ENCODE peak calls at places on chromosomes 2 and 18, in ten cellular contexts. One of them, this sample, is unnamed.

GRCh38 chr18:46917808-46918600 is 602 bp downstream of the KATNAL2 start:
- DNase-seq in nephron progenitor cell: peak
- DNase-seq in PC-9: peak
- DNase-seq in astrocyte of the cerebellum: no peak
- DNase-seq in fibroblast of pulmonary artery: peak
- DNase-seq in CD4-positive, alpha-beta T cell: no peak
- DNase-seq in choroid plexus epithelial cell: peak
- DNase-seq in cardiac muscle cell: peak
- DNase-seq in NB4: peak
- DNase-seq in GM20000: peak
- DNase-seq in this sample: peak

GRCh38 chr2:220147186-220147585 is 519.8 kb downstream of the SLC4A3 start:
- DNase-seq in nephron progenitor cell: no peak
- DNase-seq in PC-9: no peak
- DNase-seq in astrocyte of the cerebellum: peak
- DNase-seq in fibroblast of pulmonary artery: peak
- DNase-seq in CD4-positive, alpha-beta T cell: no peak
- DNase-seq in choroid plexus epithelial cell: peak
- DNase-seq in cardiac muscle cell: no peak
- DNase-seq in NB4: no peak
- DNase-seq in GM20000: no peak
- DNase-seq in this sample: no peak

GRCh38 chr2:8989536-8990079 is 13.9 kb downstream of the MBOAT2 start:
- DNase-seq in nephron progenitor cell: no peak
- DNase-seq in PC-9: no peak
- DNase-seq in astrocyte of the cerebellum: no peak
- DNase-seq in fibroblast of pulmonary artery: no peak
- DNase-seq in CD4-positive, alpha-beta T cell: no peak
- DNase-seq in choroid plexus epithelial cell: no peak
- DNase-seq in cardiac muscle cell: no peak
- DNase-seq in NB4: no peak
- DNase-seq in GM20000: no peak
- DNase-seq in this sample: no peak

GRCh38 chr2:39620067-39620466 is 45.6 kb upstream of the TMEM178A start:
- DNase-seq in nephron progenitor cell: no peak
- DNase-seq in PC-9: peak
- DNase-seq in astrocyte of the cerebellum: peak
- DNase-seq in fibroblast of pulmonary artery: peak
- DNase-seq in CD4-positive, alpha-beta T cell: no peak
- DNase-seq in choroid plexus epithelial cell: peak
- DNase-seq in cardiac muscle cell: peak
- DNase-seq in NB4: peak
- DNase-seq in GM20000: no peak
- DNase-seq in this sample: no peak

GRCh38 chr2:192059226-192059625 is 135.5 kb downstream of the TMEFF2 start:
- DNase-seq in nephron progenitor cell: no peak
- DNase-seq in PC-9: no peak
- DNase-seq in astrocyte of the cerebellum: no peak
- DNase-seq in fibroblast of pulmonary artery: no peak
- DNase-seq in CD4-positive, alpha-beta T cell: no peak
- DNase-seq in choroid plexus epithelial cell: no peak
- DNase-seq in cardiac muscle cell: no peak
- DNase-seq in NB4: no peak
- DNase-seq in GM20000: no peak
- DNase-seq in this sample: no peak

GRCh38 chr2:207635468-207636200 is 10.4 kb upstream of the METTL21A start:
- DNase-seq in nephron progenitor cell: no peak
- DNase-seq in PC-9: no peak
- DNase-seq in astrocyte of the cerebellum: no peak
- DNase-seq in fibroblast of pulmonary artery: no peak
- DNase-seq in CD4-positive, alpha-beta T cell: no peak
- DNase-seq in choroid plexus epithelial cell: peak
- DNase-seq in cardiac muscle cell: peak
- DNase-seq in NB4: no peak
- DNase-seq in GM20000: no peak
- DNase-seq in this sample: no peak

GRCh38 chr2:33570681-33571080 is 28.4 kb downstream of the FAM98A start:
- DNase-seq in nephron progenitor cell: no peak
- DNase-seq in PC-9: no peak
- DNase-seq in astrocyte of the cerebellum: no peak
- DNase-seq in fibroblast of pulmonary artery: no peak
- DNase-seq in CD4-positive, alpha-beta T cell: no peak
- DNase-seq in choroid plexus epithelial cell: no peak
- DNase-seq in cardiac muscle cell: no peak
- DNase-seq in NB4: no peak
- DNase-seq in GM20000: no peak
- DNase-seq in this sample: no peak

GRCh38 chr2:206343816-206344215 is 69.4 kb downstream of the ZDBF2 start:
- DNase-seq in nephron progenitor cell: no peak
- DNase-seq in PC-9: no peak
- DNase-seq in astrocyte of the cerebellum: no peak
- DNase-seq in fibroblast of pulmonary artery: no peak
- DNase-seq in CD4-positive, alpha-beta T cell: no peak
- DNase-seq in choroid plexus epithelial cell: no peak
- DNase-seq in cardiac muscle cell: no peak
- DNase-seq in NB4: no peak
- DNase-seq in GM20000: no peak
- DNase-seq in this sample: no peak

GRCh38 chr2:152622228-152622627 is 95.0 kb downstream of the PRPF40A start:
- DNase-seq in nephron progenitor cell: no peak
- DNase-seq in PC-9: no peak
- DNase-seq in astrocyte of the cerebellum: peak
- DNase-seq in fibroblast of pulmonary artery: no peak
- DNase-seq in CD4-positive, alpha-beta T cell: no peak
- DNase-seq in choroid plexus epithelial cell: no peak
- DNase-seq in cardiac muscle cell: no peak
- DNase-seq in NB4: no peak
- DNase-seq in GM20000: no peak
- DNase-seq in this sample: no peak

DNA sequence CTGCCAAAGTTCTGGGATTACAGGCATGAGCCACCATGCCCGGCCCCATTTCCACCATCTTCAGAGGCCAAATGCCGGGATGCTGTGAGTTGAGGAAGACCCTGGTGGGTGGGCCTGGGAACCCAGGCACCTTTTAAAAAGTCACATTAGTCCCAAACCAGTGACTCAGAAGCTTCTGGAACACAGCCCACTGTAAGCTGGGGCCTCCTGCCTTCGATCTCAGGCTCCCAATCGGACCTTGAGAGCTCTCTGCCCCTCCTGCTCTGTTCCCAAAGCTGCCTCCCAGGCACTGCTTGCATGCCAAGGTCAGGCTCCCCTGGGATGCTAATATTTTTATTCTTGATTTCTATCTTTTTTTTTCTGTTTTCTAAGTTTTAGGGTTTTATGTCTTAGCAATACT is 4.2 kb downstream of the ADCY3 start:
- DNase-seq in nephron progenitor cell: no peak
- DNase-seq in PC-9: no peak
- DNase-seq in astrocyte of the cerebellum: no peak
- DNase-seq in fibroblast of pulmonary artery: peak
- DNase-seq in CD4-positive, alpha-beta T cell: no peak
- DNase-seq in choroid plexus epithelial cell: no peak
- DNase-seq in cardiac muscle cell: peak
- DNase-seq in NB4: no peak
- DNase-seq in GM20000: no peak
- DNase-seq in this sample: no peak
- TF ChIP-seq CTCF in nephron progenitor cell: no peak
- TF ChIP-seq CTCF in PC-9: no peak
- TF ChIP-seq CTCF in astrocyte of the cerebellum: no peak
- TF ChIP-seq CTCF in fibroblast of pulmonary artery: no peak
- TF ChIP-seq CTCF in CD4-positive, alpha-beta T cell: no peak
- TF ChIP-seq CTCF in choroid plexus epithelial cell: no peak
- TF ChIP-seq CTCF in cardiac muscle cell: no peak
- TF ChIP-seq CTCF in NB4: no peak
- TF ChIP-seq CTCF in GM20000: no peak
- TF ChIP-seq CTCF in this sample: no peak

GRCh38 chr18:58140366-58141325 is 96.6 kb downstream of the NEDD4L start:
- DNase-seq in nephron progenitor cell: no peak
- DNase-seq in PC-9: no peak
- DNase-seq in astrocyte of the cerebellum: no peak
- DNase-seq in fibroblast of pulmonary artery: no peak
- DNase-seq in CD4-positive, alpha-beta T cell: no peak
- DNase-seq in choroid plexus epithelial cell: no peak
- DNase-seq in cardiac muscle cell: no peak
- DNase-seq in NB4: no peak
- DNase-seq in GM20000: no peak
- DNase-seq in this sample: no peak
- TF ChIP-seq CTCF in nephron progenitor cell: no peak
- TF ChIP-seq CTCF in PC-9: no peak
- TF ChIP-seq CTCF in astrocyte of the cerebellum: no peak
- TF ChIP-seq CTCF in fibroblast of pulmonary artery: no peak
- TF ChIP-seq CTCF in CD4-positive, alpha-beta T cell: no peak
- TF ChIP-seq CTCF in choroid plexus epithelial cell: no peak
- TF ChIP-seq CTCF in cardiac muscle cell: no peak
- TF ChIP-seq CTCF in NB4: no peak
- TF ChIP-seq CTCF in GM20000: no peak
- TF ChIP-seq CTCF in this sample: no peak

DNA sequence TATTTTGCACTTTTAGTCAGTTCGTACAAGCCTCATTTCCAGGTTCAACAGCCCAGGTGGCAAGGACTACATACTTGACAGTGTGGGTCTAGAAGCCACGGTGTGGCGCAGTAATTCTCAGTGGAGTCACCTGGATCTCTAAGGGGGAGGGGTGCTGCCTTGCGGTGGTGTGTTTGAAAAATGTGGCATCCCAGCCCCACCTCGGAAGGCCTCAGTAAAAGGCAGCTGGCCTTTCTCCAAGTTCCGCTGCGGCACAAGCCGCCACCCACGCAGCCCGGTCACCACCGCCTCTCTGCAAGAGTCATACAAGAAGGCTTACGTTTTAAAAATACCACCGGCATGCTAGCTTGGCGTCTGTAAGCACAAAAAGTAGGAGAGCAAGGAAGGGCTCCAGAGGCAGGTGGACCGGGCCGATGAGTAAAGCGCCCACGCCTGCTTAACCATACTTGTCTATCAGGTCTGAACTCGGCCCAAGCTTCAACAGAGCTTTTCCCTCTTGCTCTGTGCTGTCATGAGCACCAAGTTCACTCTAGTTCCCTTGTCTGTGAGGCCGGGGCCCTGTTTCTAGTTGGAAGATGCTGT is 49.5 kb downstream of the SPRED2 start:
- DNase-seq in nephron progenitor cell: peak
- DNase-seq in PC-9: peak
- DNase-seq in astrocyte of the cerebellum: peak
- DNase-seq in fibroblast of pulmonary artery: peak
- DNase-seq in CD4-positive, alpha-beta T cell: peak
- DNase-seq in choroid plexus epithelial cell: peak
- DNase-seq in cardiac muscle cell: peak
- DNase-seq in NB4: peak
- DNase-seq in GM20000: peak
- DNase-seq in this sample: no peak
- TF ChIP-seq CTCF in nephron progenitor cell: no peak
- TF ChIP-seq CTCF in PC-9: peak
- TF ChIP-seq CTCF in astrocyte of the cerebellum: no peak
- TF ChIP-seq CTCF in fibroblast of pulmonary artery: no peak
- TF ChIP-seq CTCF in CD4-positive, alpha-beta T cell: peak
- TF ChIP-seq CTCF in choroid plexus epithelial cell: no peak
- TF ChIP-seq CTCF in cardiac muscle cell: no peak
- TF ChIP-seq CTCF in NB4: no peak
- TF ChIP-seq CTCF in GM20000: peak
- TF ChIP-seq CTCF in this sample: no peak

DNA sequence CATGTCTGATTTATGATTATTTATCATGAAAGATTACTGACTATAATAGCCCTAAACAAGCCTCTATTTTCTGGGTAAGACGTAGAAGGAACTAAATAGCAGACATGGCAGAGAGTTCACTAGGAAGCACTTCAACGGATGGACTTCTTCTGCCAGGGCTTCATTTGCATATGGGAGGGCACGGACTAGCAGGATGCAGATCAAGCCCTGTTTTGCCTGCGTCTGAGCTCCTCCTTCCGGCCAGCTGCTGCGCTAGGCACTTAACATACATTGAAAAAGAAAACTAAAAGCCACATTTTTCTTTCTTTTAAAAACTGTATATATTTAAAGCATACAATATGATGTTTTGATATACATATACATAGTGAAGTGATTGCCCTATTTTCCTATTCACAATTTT is 340.0 kb upstream of the MEX3C start:
- DNase-seq in nephron progenitor cell: peak
- DNase-seq in PC-9: peak
- DNase-seq in astrocyte of the cerebellum: peak
- DNase-seq in fibroblast of pulmonary artery: peak
- DNase-seq in CD4-positive, alpha-beta T cell: no peak
- DNase-seq in choroid plexus epithelial cell: peak
- DNase-seq in cardiac muscle cell: peak
- DNase-seq in NB4: peak
- DNase-seq in GM20000: no peak
- DNase-seq in this sample: peak
- TF ChIP-seq CTCF in nephron progenitor cell: peak
- TF ChIP-seq CTCF in PC-9: no peak
- TF ChIP-seq CTCF in astrocyte of the cerebellum: peak
- TF ChIP-seq CTCF in fibroblast of pulmonary artery: peak
- TF ChIP-seq CTCF in CD4-positive, alpha-beta T cell: no peak
- TF ChIP-seq CTCF in choroid plexus epithelial cell: peak
- TF ChIP-seq CTCF in cardiac muscle cell: peak
- TF ChIP-seq CTCF in NB4: peak
- TF ChIP-seq CTCF in GM20000: no peak
- TF ChIP-seq CTCF in this sample: no peak

GRCh38 chr2:216739035-216739434 is 43.7 kb upstream of the IGFBP5 start:
- DNase-seq in nephron progenitor cell: no peak
- DNase-seq in PC-9: no peak
- DNase-seq in astrocyte of the cerebellum: no peak
- DNase-seq in fibroblast of pulmonary artery: no peak
- DNase-seq in CD4-positive, alpha-beta T cell: no peak
- DNase-seq in choroid plexus epithelial cell: no peak
- DNase-seq in cardiac muscle cell: no peak
- DNase-seq in NB4: no peak
- DNase-seq in GM20000: no peak
- DNase-seq in this sample: no peak
- TF ChIP-seq CTCF in nephron progenitor cell: no peak
- TF ChIP-seq CTCF in PC-9: no peak
- TF ChIP-seq CTCF in astrocyte of the cerebellum: no peak
- TF ChIP-seq CTCF in fibroblast of pulmonary artery: no peak
- TF ChIP-seq CTCF in CD4-positive, alpha-beta T cell: no peak
- TF ChIP-seq CTCF in choroid plexus epithelial cell: no peak
- TF ChIP-seq CTCF in cardiac muscle cell: no peak
- TF ChIP-seq CTCF in NB4: no peak
- TF ChIP-seq CTCF in GM20000: no peak
- TF ChIP-seq CTCF in this sample: no peak